ENCODE peak calls at places on chromosomes 13 and 19, in six cellular contexts. P, E, C, A, I and J are unnamed samples.

GRCh38 chr13:99694251-99694650 is 193.0 kb downstream of the TM9SF2 start:
- DNase-seq in P (no peak), I (no peak), E (no peak), A (no peak), C (no peak), J (no peak)

GRCh38 chr19:858868-859843 is at the start of gene CFD:
- DNase-seq in P (no peak), C (no peak), I (no peak), E (no peak), A (no peak), J (peak; percentile 38)

GRCh38 chr13:43785681-43786471 is 896 bp downstream of the ENOX1 start:
- DNase-seq in I (peak; percentile 72), C (peak; percentile 58), P (peak; percentile 18), E (peak; percentile 9), A (peak; percentile 86), J (peak; percentile 70)

GRCh38 chr13:111460548-111461444 is 140.4 kb downstream of the TEX29 start:
- DNase-seq in A (peak; percentile 66), C (no peak), E (no peak), I (no peak), P (peak; percentile 24), J (no peak)

GRCh38 chr19:1633269-1633606 is 19.2 kb downstream of the TCF3 start:
- DNase-seq in I (no peak), P (no peak), E (peak; percentile 47), A (no peak), C (no peak), J (no peak)

GRCh38 chr13:50353651-50354415 is 338.6 kb downstream of the KCNRG start:
- DNase-seq in I (no peak), E (no peak), C (no peak), P (peak; percentile 15), A (no peak), J (no peak)

GRCh38 chr19:2912306-2912705 is 11.6 kb downstream of the ZNF57 start:
- DNase-seq in A (no peak), P (no peak), E (no peak), I (no peak), C (no peak), J (no peak)

GRCh38 chr19:16888629-16889371 is at the start of gene F2RL3:
- DNase-seq in P (no peak), I (no peak), E (peak; percentile 73), A (peak; percentile 55), C (no peak), J (peak; percentile 38)

GRCh38 chr19:38650180-38650775 is 2.8 kb downstream of the ACTN4 start:
- DNase-seq in E (no peak), A (no peak), C (peak; percentile 12), P (no peak), I (no peak), J (peak; percentile 43)

GRCh38 chr13:66312312-66313087 is 917.6 kb downstream of the PCDH9 start:
- DNase-seq in P (peak; percentile 4), E (no peak), I (peak; percentile 16), A (no peak), C (peak; percentile 38), J (peak; percentile 60)

GRCh38 chr19:55493650-55494171 is 5.5 kb downstream of the SSC5D start:
- DNase-seq in I (no peak), E (no peak), P (no peak), A (no peak), C (no peak), J (no peak)

GRCh38 chr19:47021536-47022139 is 2.0 kb downstream of the NPAS1 start:
- DNase-seq in P (no peak), A (no peak), E (peak; percentile 42), C (no peak), I (no peak), J (no peak)

GRCh38 chr13:41231786-41232185 is 31.6 kb downstream of the MTRF1 start:
- DNase-seq in I (no peak), E (no peak), A (peak; percentile 1), C (no peak), P (no peak), J (peak; percentile 83)

GRCh38 chr13:48561461-48562224 is 28.8 kb upstream of the RCBTB2 start:
- DNase-seq in E (no peak), C (no peak), P (no peak), A (no peak), I (no peak), J (no peak)

GRCh38 chr19:38152461-38153379 is 71.3 kb downstream of the DPF1 start:
- DNase-seq in E (peak; percentile 89), C (peak; percentile 7), P (no peak), I (no peak), A (no peak), J (no peak)

GRCh38 chr13:51935326-51936171 is 73.8 kb downstream of the CCDC70 start:
- DNase-seq in A (peak; percentile 31), E (peak; percentile 33), P (no peak), C (no peak), I (no peak), J (peak; percentile 59)

GRCh38 chr19:4343056-4343844 is at the start of gene MPND:
- DNase-seq in E (peak; percentile 87), P (peak; percentile 24), A (peak; percentile 95), I (no peak), C (peak; percentile 63), J (peak; percentile 95)

GRCh38 chr19:34999498-35000337 is at the start of gene GRAMD1A:
- DNase-seq in A (peak; percentile 90), I (no peak), E (peak; percentile 95), P (peak; percentile 58), C (peak; percentile 60), J (peak; percentile 92)

GRCh38 chr19:44003461-44004134 is 841 bp downstream of the ZNF230 start:
- DNase-seq in C (no peak), A (peak; percentile 10), I (no peak), P (no peak), E (peak; percentile 18), J (no peak)